ENCODE peak calls at places on chromosomes 11 and 22, in seven cellular contexts. N is neuronal stem cell, G is prostate gland, O is esophagus muscularis mucosa, M is cardiac muscle cell, P is psoas muscle, Q is coronary artery. W is an unnamed sample.

GRCh38 chr22:20244744-20245576 is 23.2 kb downstream of the RTN4R start:
- DNase-seq in N (no peak), G (no peak), O (no peak), M (no peak), P (no peak), Q (no peak), W (peak; percentile 76)

GRCh38 chr22:30947821-30948454 is 20.6 kb downstream of the MORC2 start:
- DNase-seq in N (peak; percentile 18), G (no peak), O (peak; percentile 14), M (peak; percentile 56), P (no peak), Q (no peak), W (peak; percentile 62)

GRCh38 chr11:76662656-76663460 is 7.7 kb downstream of the LRRC32 start:
- DNase-seq in N (no peak), G (no peak), O (no peak), M (no peak), P (no peak), Q (peak; percentile 66), W (no peak)

GRCh38 chr11:131392528-131393255 is 22.3 kb downstream of the NTM start:
- DNase-seq in N (no peak), G (no peak), O (no peak), M (peak; percentile 29), P (no peak), Q (no peak), W (peak; percentile 59)

GRCh38 chr11:78514922-78515502 is 59.7 kb downstream of the NARS2 start:
- DNase-seq in N (no peak), G (no peak), O (no peak), M (no peak), P (no peak), Q (no peak), W (no peak)

GRCh38 chr11:16703795-16704194 is 34.7 kb upstream of the C11orf58 start:
- DNase-seq in N (no peak), G (no peak), O (no peak), M (no peak), P (no peak), Q (no peak), W (no peak)

GRCh38 chr11:2868604-2869526 is 16.7 kb downstream of the CDKN1C start:
- DNase-seq in N (no peak), G (no peak), O (no peak), M (no peak), P (no peak), Q (no peak), W (no peak)

GRCh38 chr22:26711205-26711958 is 54.0 kb downstream of the MIAT start:
- DNase-seq in N (no peak), G (no peak), O (no peak), M (no peak), P (no peak), Q (no peak), W (no peak)

GRCh38 chr11:107844041-107844440 is 14.5 kb downstream of the SLC35F2 start:
- DNase-seq in N (no peak), G (no peak), O (no peak), M (no peak), P (no peak), Q (peak; percentile 5), W (no peak)

GRCh38 chr22:49533886-49534285 is 293.8 kb downstream of the BRD1 start:
- DNase-seq in N (no peak), G (no peak), O (no peak), M (no peak), P (no peak), Q (no peak), W (no peak)

GRCh38 chr11:64334764-64335741 is 5.0 kb upstream of the CCDC88B start:
- DNase-seq in N (no peak), G (no peak), O (no peak), M (peak; percentile 73), P (peak; percentile 62), Q (no peak), W (peak; percentile 97)

GRCh38 chr11:10728154-10728553 is 22.9 kb upstream of the CTR9 start:
- DNase-seq in N (no peak), G (no peak), O (no peak), M (no peak), P (no peak), Q (no peak), W (no peak)
- H3K27ac ChIP-seq in N (no peak overlapping the region), G (no peak overlapping the region), O (peak overlapping the region; percentile 64), M (no peak overlapping the region), P (no peak overlapping the region), Q (no peak overlapping the region), W (no peak overlapping the region)

DNA sequence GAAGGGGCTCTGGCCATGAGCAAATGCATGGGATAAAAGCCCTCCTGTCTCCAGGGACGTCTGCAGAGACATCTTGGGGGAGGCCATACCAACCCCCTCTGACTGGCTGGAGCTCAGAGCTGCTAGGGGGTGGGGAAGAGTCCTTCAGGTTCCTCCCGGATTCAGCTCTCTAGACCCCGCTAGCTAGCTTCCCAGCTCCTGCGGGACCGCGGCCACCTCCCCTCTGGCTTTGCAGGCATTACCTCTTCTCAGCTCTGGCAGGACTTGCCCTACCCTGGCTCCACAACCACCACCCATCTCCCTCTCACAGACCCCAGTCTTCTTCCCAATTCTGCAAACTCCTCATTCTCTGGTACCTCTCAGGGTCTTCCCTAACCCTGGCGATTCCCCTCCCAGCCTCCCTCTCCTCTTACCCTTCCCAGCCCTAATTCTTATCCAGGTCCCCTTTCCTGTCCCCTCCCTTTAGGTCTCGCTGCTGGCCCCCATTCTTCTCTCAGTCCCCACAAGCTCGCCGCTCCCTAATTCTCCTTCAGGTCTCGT is 782 bp downstream of the SYT13 start:
- DNase-seq in N (no peak), G (no peak), O (no peak), M (no peak), P (no peak), Q (no peak), W (no peak)
- H3K4me3 ChIP-seq in N (peak overlapping the region; percentile 94), G (peak overlapping the region; percentile 34), O (no peak overlapping the region), M (peak overlapping the region; percentile 39), P (no peak overlapping the region), Q (no peak overlapping the region), W (no peak overlapping the region)

DNA sequence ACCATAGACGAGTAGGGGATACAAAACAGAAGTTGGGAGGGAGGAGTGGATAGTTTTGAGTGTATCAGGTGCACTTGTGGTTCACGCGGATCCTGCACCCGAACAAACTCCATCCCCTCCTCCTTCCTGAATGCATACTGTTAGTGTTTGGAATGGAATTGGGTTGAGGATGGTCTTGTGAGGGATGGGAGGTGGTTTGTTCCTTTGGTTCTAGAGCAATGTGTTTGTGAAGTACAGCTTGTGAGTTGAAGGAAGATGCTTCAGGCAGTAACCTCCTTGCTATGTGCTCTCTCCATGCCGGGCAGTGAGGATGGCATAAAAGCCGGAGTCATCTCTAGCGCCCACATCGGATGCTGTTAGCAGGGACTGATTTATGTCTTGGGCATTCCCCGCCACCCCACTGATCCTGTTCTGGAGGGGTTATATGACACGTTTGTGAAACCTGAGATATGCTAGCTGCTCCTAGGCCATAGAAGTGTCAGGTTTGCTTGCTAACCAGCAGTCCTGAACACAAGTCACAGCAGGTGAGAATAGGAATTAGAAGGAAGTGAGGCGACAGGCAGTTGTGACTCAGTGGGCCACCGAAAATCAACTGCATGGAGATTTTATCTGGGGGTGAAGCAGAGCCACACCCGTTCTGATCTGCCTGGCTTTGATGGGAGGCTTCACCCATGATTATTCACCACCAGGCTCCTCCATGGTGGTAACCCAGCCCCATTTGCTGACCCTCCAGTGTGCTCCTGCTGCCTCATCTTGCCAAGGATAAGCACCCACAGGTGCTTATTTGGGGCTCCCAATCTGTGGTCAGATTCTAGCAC is 2.2 kb downstream of the BCR start:
- DNase-seq in N (no peak), G (peak; percentile 61), O (no peak), M (peak; percentile 43), P (no peak), Q (no peak), W (peak; percentile 48)
- H3K27ac ChIP-seq in N (peak overlapping the region; percentile 23), G (peak overlapping the region; percentile 65), O (peak overlapping the region; percentile 89), M (peak overlapping the region; percentile 23), P (no peak overlapping the region), Q (peak overlapping the region; percentile 46), W (peak overlapping the region; percentile 52)

GRCh38 chr11:6474806-6475500 is 1.2 kb upstream of the TRIM3 start:
- DNase-seq in N (no peak), G (no peak), O (no peak), M (no peak), P (no peak), Q (no peak), W (peak; percentile 53)
- H3K4me3 ChIP-seq in N (no peak overlapping the region), G (no peak overlapping the region), O (no peak overlapping the region), M (no peak overlapping the region), P (peak overlapping the region; percentile 91), Q (peak overlapping the region; percentile 99), W (no peak overlapping the region)

GRCh38 chr22:32546480-32546879 is 71.9 kb downstream of the FBXO7 start:
- DNase-seq in N (no peak), G (no peak), O (no peak), M (no peak), P (no peak), Q (no peak), W (no peak)
- H3K27ac ChIP-seq in N (no peak overlapping the region), G (no peak overlapping the region), O (peak overlapping the region; percentile 34), M (no peak overlapping the region), P (no peak overlapping the region), Q (peak overlapping the region; percentile 9), W (no peak overlapping the region)

GRCh38 chr22:19043111-19044085 is 78.8 kb downstream of the DGCR2 start:
- DNase-seq in N (no peak), G (no peak), O (no peak), M (no peak), P (peak; percentile 28), Q (no peak), W (no peak)
- H3K4me3 ChIP-seq in N (no peak overlapping the region), G (no peak overlapping the region), O (no peak overlapping the region), M (no peak overlapping the region), P (no peak overlapping the region), Q (no peak overlapping the region), W (no peak overlapping the region)